ENCODE peak calls at places on chromosome 5, in six cellular contexts. One of them, this sample, is unnamed.

GRCh38 chr5:125047871-125048270 is 301.4 kb upstream of the ZNF608 start:
- DNase-seq in neuronal stem cell: no peak
- DNase-seq in H9: no peak
- DNase-seq in IMR-90: no peak
- DNase-seq in H1: no peak
- DNase-seq in mesenchymal stem cell: no peak
- DNase-seq in this sample: peak; percentile 68

GRCh38 chr5:82351754-82352145 is 73.6 kb upstream of the RPS23 start:
- DNase-seq in H1: no peak
- DNase-seq in H9: no peak
- DNase-seq in neuronal stem cell: peak; percentile 58
- DNase-seq in mesenchymal stem cell: peak; percentile 79
- DNase-seq in IMR-90: peak; percentile 89
- DNase-seq in this sample: peak; percentile 73

GRCh38 chr5:138180183-138180782 is 1.4 kb downstream of the KIF20A start:
- DNase-seq in H9: no peak
- DNase-seq in neuronal stem cell: peak; percentile 45
- DNase-seq in H1: no peak
- DNase-seq in IMR-90: peak; percentile 64
- DNase-seq in mesenchymal stem cell: peak; percentile 82
- DNase-seq in this sample: peak; percentile 62

GRCh38 chr5:174386306-174386705 is 338.1 kb upstream of the MSX2 start:
- DNase-seq in neuronal stem cell: no peak
- DNase-seq in H9: no peak
- DNase-seq in mesenchymal stem cell: no peak
- DNase-seq in H1: no peak
- DNase-seq in IMR-90: peak; percentile 29
- DNase-seq in this sample: peak; percentile 28

GRCh38 chr5:83029912-83030311 is 47.3 kb downstream of the TMEM167A start:
- DNase-seq in neuronal stem cell: no peak
- DNase-seq in IMR-90: peak; percentile 80
- DNase-seq in mesenchymal stem cell: peak; percentile 49
- DNase-seq in H1: no peak
- DNase-seq in H9: no peak
- DNase-seq in this sample: peak; percentile 91

GRCh38 chr5:71955718-71956117 is 151.6 kb upstream of the MAP1B start:
- DNase-seq in mesenchymal stem cell: no peak
- DNase-seq in neuronal stem cell: no peak
- DNase-seq in H9: no peak
- DNase-seq in H1: no peak
- DNase-seq in IMR-90: no peak
- DNase-seq in this sample: no peak

GRCh38 chr5:17157916-17158529 is 59.4 kb upstream of the BASP1 start:
- DNase-seq in neuronal stem cell: no peak
- DNase-seq in H1: no peak
- DNase-seq in IMR-90: peak; percentile 100
- DNase-seq in mesenchymal stem cell: peak; percentile 96
- DNase-seq in H9: no peak
- DNase-seq in this sample: peak; percentile 93

GRCh38 chr5:61030163-61030482 is 85.1 kb downstream of the NDUFAF2 start:
- DNase-seq in H9: no peak
- DNase-seq in IMR-90: peak; percentile 71
- DNase-seq in neuronal stem cell: no peak
- DNase-seq in H1: no peak
- DNase-seq in mesenchymal stem cell: peak; percentile 44
- DNase-seq in this sample: no peak

GRCh38 chr5:135240781-135241360 is 158.2 kb downstream of the MACROH2A1 start:
- DNase-seq in IMR-90: no peak
- DNase-seq in mesenchymal stem cell: no peak
- DNase-seq in neuronal stem cell: no peak
- DNase-seq in H1: peak; percentile 14
- DNase-seq in H9: no peak
- DNase-seq in this sample: no peak

GRCh38 chr5:65861830-65862241 is 64.5 kb upstream of the ERBIN start:
- DNase-seq in IMR-90: peak; percentile 92
- DNase-seq in mesenchymal stem cell: peak; percentile 91
- DNase-seq in neuronal stem cell: no peak
- DNase-seq in H9: no peak
- DNase-seq in H1: no peak
- DNase-seq in this sample: peak; percentile 84

GRCh38 chr5:110790673-110791072 is 51.9 kb downstream of the SLC25A46 start:
- DNase-seq in mesenchymal stem cell: peak; percentile 63
- DNase-seq in H1: no peak
- DNase-seq in neuronal stem cell: no peak
- DNase-seq in H9: no peak
- DNase-seq in IMR-90: peak; percentile 82
- DNase-seq in this sample: peak; percentile 85

GRCh38 chr5:112848116-112848811 is 12.8 kb upstream of the SRP19 start:
- DNase-seq in IMR-90: peak; percentile 78
- DNase-seq in H1: no peak
- DNase-seq in neuronal stem cell: peak; percentile 54
- DNase-seq in H9: peak; percentile 46
- DNase-seq in mesenchymal stem cell: peak; percentile 78
- DNase-seq in this sample: peak; percentile 16

GRCh38 chr5:61732376-61732775 is 400.3 kb downstream of the ZSWIM6 start:
- DNase-seq in neuronal stem cell: no peak
- DNase-seq in H9: no peak
- DNase-seq in H1: no peak
- DNase-seq in IMR-90: no peak
- DNase-seq in mesenchymal stem cell: no peak
- DNase-seq in this sample: no peak

GRCh38 chr5:150217041-150217440 is 27.2 kb downstream of the SLC6A7 start:
- DNase-seq in H1: no peak
- DNase-seq in IMR-90: no peak
- DNase-seq in neuronal stem cell: no peak
- DNase-seq in H9: no peak
- DNase-seq in mesenchymal stem cell: no peak
- DNase-seq in this sample: no peak

GRCh38 chr5:151051066-151051930 is 29.5 kb downstream of the TNIP1 start:
- DNase-seq in mesenchymal stem cell: peak; percentile 83
- DNase-seq in IMR-90: peak; percentile 75
- DNase-seq in neuronal stem cell: peak; percentile 74
- DNase-seq in H1: peak; percentile 88
- DNase-seq in H9: peak; percentile 83
- DNase-seq in this sample: peak; percentile 74

GRCh38 chr5:179919487-179920060 is 11.9 kb upstream of the TBC1D9B start:
- DNase-seq in H1: no peak
- DNase-seq in mesenchymal stem cell: no peak
- DNase-seq in H9: no peak
- DNase-seq in neuronal stem cell: no peak
- DNase-seq in IMR-90: no peak
- DNase-seq in this sample: no peak

GRCh38 chr5:91074615-91075014 is 308.5 kb downstream of the ARRDC3 start:
- DNase-seq in neuronal stem cell: no peak
- DNase-seq in IMR-90: peak; percentile 89
- DNase-seq in H9: no peak
- DNase-seq in H1: no peak
- DNase-seq in mesenchymal stem cell: peak; percentile 72
- DNase-seq in this sample: peak; percentile 90

GRCh38 chr5:73299017-73299630 is 126.1 kb downstream of the TMEM174 start:
- DNase-seq in H9: peak; percentile 72
- DNase-seq in neuronal stem cell: peak; percentile 64
- DNase-seq in IMR-90: no peak
- DNase-seq in H1: peak; percentile 77
- DNase-seq in mesenchymal stem cell: peak; percentile 48
- DNase-seq in this sample: no peak

GRCh38 chr5:177198738-177199137 is 65.2 kb downstream of the NSD1 start:
- DNase-seq in H1: no peak
- DNase-seq in neuronal stem cell: no peak
- DNase-seq in mesenchymal stem cell: no peak
- DNase-seq in H9: no peak
- DNase-seq in IMR-90: no peak
- DNase-seq in this sample: no peak

GRCh38 chr5:137367951-137368350 is 131.2 kb downstream of the SPOCK1 start:
- DNase-seq in H9: no peak
- DNase-seq in neuronal stem cell: no peak
- DNase-seq in H1: no peak
- DNase-seq in IMR-90: no peak
- DNase-seq in mesenchymal stem cell: no peak
- DNase-seq in this sample: no peak

GRCh38 chr5:68848086-68848485 is 245.7 kb upstream of the SLC30A5 start:
- DNase-seq in neuronal stem cell: no peak
- DNase-seq in H9: no peak
- DNase-seq in IMR-90: no peak
- DNase-seq in mesenchymal stem cell: no peak
- DNase-seq in H1: no peak
- DNase-seq in this sample: peak; percentile 64

GRCh38 chr5:101517795-101518194 is 614.7 kb upstream of the ST8SIA4 start:
- DNase-seq in neuronal stem cell: no peak
- DNase-seq in IMR-90: no peak
- DNase-seq in mesenchymal stem cell: no peak
- DNase-seq in H9: no peak
- DNase-seq in H1: no peak
- DNase-seq in this sample: no peak

GRCh38 chr5:21070871-21071270 is 1082.9 kb upstream of the CDH18 start:
- DNase-seq in H1: no peak
- DNase-seq in neuronal stem cell: no peak
- DNase-seq in mesenchymal stem cell: no peak
- DNase-seq in H9: no peak
- DNase-seq in IMR-90: no peak
- DNase-seq in this sample: no peak

GRCh38 chr5:40991168-40991980 is 79.8 kb downstream of the MROH2B start:
- DNase-seq in H9: no peak
- DNase-seq in mesenchymal stem cell: peak; percentile 51
- DNase-seq in H1: no peak
- DNase-seq in neuronal stem cell: no peak
- DNase-seq in IMR-90: peak; percentile 86
- DNase-seq in this sample: peak; percentile 10

GRCh38 chr5:73370620-73371583 is 77.7 kb downstream of the FOXD1 start:
- DNase-seq in H9: no peak
- DNase-seq in IMR-90: peak; percentile 98
- DNase-seq in mesenchymal stem cell: peak; percentile 97
- DNase-seq in neuronal stem cell: no peak
- DNase-seq in H1: no peak
- DNase-seq in this sample: peak; percentile 28

GRCh38 chr5:1062761-1063568 is 48.9 kb downstream of the SLC12A7 start:
- DNase-seq in H1: no peak
- DNase-seq in IMR-90: no peak
- DNase-seq in mesenchymal stem cell: no peak
- DNase-seq in H9: no peak
- DNase-seq in neuronal stem cell: no peak
- DNase-seq in this sample: no peak

GRCh38 chr5:76709762-76710161 is 6.2 kb upstream of the F2R start:
- DNase-seq in H1: no peak
- DNase-seq in IMR-90: peak; percentile 64
- DNase-seq in mesenchymal stem cell: peak; percentile 60
- DNase-seq in neuronal stem cell: no peak
- DNase-seq in H9: no peak
- DNase-seq in this sample: no peak

GRCh38 chr5:1521671-1522600 is 1.8 kb downstream of the LPCAT1 start:
- DNase-seq in H1: peak; percentile 53
- DNase-seq in IMR-90: peak; percentile 87
- DNase-seq in neuronal stem cell: no peak
- DNase-seq in H9: peak; percentile 39
- DNase-seq in mesenchymal stem cell: peak; percentile 76
- DNase-seq in this sample: no peak

GRCh38 chr5:79699766-79700400 is 10.2 kb downstream of the CMYA5 start:
- DNase-seq in H1: no peak
- DNase-seq in H9: no peak
- DNase-seq in neuronal stem cell: no peak
- DNase-seq in IMR-90: no peak
- DNase-seq in mesenchymal stem cell: no peak
- DNase-seq in this sample: no peak

DNA sequence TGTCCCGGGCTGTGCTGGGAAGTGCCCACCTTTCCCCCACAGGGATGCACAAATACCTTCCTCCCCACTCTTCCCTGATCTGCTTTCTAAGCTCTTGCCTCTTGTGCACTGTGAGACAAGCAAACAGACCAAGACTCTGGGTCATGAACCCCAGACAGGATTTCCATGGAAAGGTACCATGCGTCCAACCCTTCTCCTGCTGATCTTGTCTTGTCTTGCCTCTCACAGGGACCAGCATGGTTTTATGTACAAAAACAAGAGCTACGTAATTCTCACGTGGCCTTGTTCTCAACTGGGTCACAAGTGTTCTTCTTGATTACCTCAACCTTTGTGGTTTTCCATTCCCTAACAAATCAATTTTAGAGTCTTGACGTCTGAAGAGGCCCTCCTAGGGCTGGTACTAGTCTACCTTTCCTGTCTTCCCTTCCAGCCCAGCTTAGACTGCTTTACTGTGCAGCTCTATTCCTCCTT is 176.5 kb upstream of the MAP3K1 start:
- DNase-seq in mesenchymal stem cell: peak; percentile 9
- DNase-seq in H1: no peak
- DNase-seq in IMR-90: no peak
- DNase-seq in neuronal stem cell: no peak
- DNase-seq in H9: no peak
- DNase-seq in this sample: no peak
- H4K8ac ChIP-seq in mesenchymal stem cell: no peak overlapping the region
- H4K8ac ChIP-seq in H1: no peak overlapping the region
- H4K8ac ChIP-seq in IMR-90: no peak overlapping the region
- H4K8ac ChIP-seq in neuronal stem cell: no peak overlapping the region
- H4K8ac ChIP-seq in H9: no peak overlapping the region
- H4K8ac ChIP-seq in this sample: no peak overlapping the region

DNA sequence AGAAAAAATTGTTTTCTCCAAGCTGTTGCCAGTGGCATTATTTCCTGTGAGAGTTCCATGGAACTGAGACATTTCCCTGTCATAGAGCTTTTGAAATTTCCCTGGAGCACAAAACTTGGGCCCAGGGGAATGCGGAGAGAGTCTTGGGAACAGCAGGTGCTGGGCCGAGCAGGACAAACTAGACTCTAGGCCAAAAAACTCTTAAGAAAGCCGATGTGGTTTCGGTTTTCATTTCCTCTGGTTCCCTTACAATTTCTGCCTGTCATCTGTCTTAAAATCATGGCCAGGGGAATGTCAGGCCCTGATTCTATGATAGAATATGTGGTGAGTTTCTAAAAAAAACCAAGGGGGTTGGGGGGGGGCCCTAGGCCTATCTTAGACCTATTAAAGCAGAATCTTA is 4.6 kb downstream of the SLC35A4 start:
- DNase-seq in H1: no peak
- DNase-seq in neuronal stem cell: no peak
- DNase-seq in H9: no peak
- DNase-seq in mesenchymal stem cell: no peak
- DNase-seq in IMR-90: no peak
- DNase-seq in this sample: peak; percentile 20
- H4K91ac ChIP-seq in H1: no peak overlapping the region
- H4K91ac ChIP-seq in neuronal stem cell: no peak overlapping the region
- H4K91ac ChIP-seq in H9: no peak overlapping the region
- H4K91ac ChIP-seq in mesenchymal stem cell: no peak overlapping the region
- H4K91ac ChIP-seq in IMR-90: no peak overlapping the region
- H4K91ac ChIP-seq in this sample: no peak overlapping the region

GRCh38 chr5:167296056-167296455 is 995.4 kb upstream of the WWC1 start:
- DNase-seq in H1: no peak
- DNase-seq in IMR-90: no peak
- DNase-seq in H9: no peak
- DNase-seq in mesenchymal stem cell: peak; percentile 41
- DNase-seq in neuronal stem cell: no peak
- DNase-seq in this sample: no peak
- H3K18ac ChIP-seq in H1: no peak overlapping the region
- H3K18ac ChIP-seq in IMR-90: peak overlapping the region; percentile 46
- H3K18ac ChIP-seq in H9: no peak overlapping the region
- H3K18ac ChIP-seq in mesenchymal stem cell: no peak overlapping the region
- H3K18ac ChIP-seq in neuronal stem cell: no peak overlapping the region
- H3K18ac ChIP-seq in this sample: no peak overlapping the region

DNA sequence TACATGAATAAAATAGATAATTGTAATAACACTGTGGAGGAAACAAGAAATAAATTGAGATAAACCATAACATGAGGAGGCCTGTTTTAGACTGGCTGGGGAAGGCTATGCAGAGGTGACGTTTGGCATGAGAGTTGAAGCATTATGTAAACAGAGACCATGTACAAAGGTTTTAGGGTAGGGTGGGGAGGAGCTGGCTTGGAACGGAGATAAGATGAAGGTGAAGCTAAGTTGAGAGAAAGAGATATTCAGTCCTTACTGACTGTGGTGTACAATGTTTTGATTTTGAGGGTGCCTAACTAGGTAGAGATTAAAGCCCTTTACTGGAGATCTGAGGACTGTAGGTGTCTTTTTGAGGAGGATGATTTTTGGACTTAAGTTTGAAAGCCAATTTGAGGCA is 17.8 kb downstream of the MAN2A1 start:
- DNase-seq in neuronal stem cell: no peak
- DNase-seq in H9: no peak
- DNase-seq in H1: no peak
- DNase-seq in IMR-90: no peak
- DNase-seq in mesenchymal stem cell: no peak
- DNase-seq in this sample: no peak
- H4K8ac ChIP-seq in neuronal stem cell: no peak overlapping the region
- H4K8ac ChIP-seq in H9: no peak overlapping the region
- H4K8ac ChIP-seq in H1: no peak overlapping the region
- H4K8ac ChIP-seq in IMR-90: no peak overlapping the region
- H4K8ac ChIP-seq in mesenchymal stem cell: no peak overlapping the region
- H4K8ac ChIP-seq in this sample: no peak overlapping the region

This sample was measured in trophoblast cell.